ENCODE peak calls at places on chromosomes 7 and 10, in nine cellular contexts. One of them, this sample, is unnamed.

GRCh38 chr7:148914208-148914777 is 30.2 kb upstream of the EZH2 start:
- DNase-seq in AML-193: no peak
- DNase-seq in C1 segment of cervical spinal cord: no peak
- DNase-seq in NCI-H1417: no peak
- DNase-seq in GM13977: peak
- DNase-seq in activated effector memory CD4-positive, alpha-beta T cell treated with Interleukin-2 at 50 U/mL for 16 hours: peak
- DNase-seq in EH: peak
- DNase-seq in body of pancreas: no peak
- DNase-seq in posterior cingulate gyrus: no peak
- DNase-seq in this sample: peak

GRCh38 chr10:80454526-80455460 is 683 bp downstream of the TSPAN14 start:
- DNase-seq in body of pancreas: peak
- DNase-seq in AML-193: no peak
- DNase-seq in EH: peak
- DNase-seq in activated effector memory CD4-positive, alpha-beta T cell treated with Interleukin-2 at 50 U/mL for 16 hours: no peak
- DNase-seq in posterior cingulate gyrus: peak
- DNase-seq in C1 segment of cervical spinal cord: no peak
- DNase-seq in GM13977: peak
- DNase-seq in NCI-H1417: peak
- DNase-seq in this sample: no peak

GRCh38 chr10:102175415-102175814 is 23.2 kb downstream of the NOLC1 start:
- DNase-seq in C1 segment of cervical spinal cord: no peak
- DNase-seq in activated effector memory CD4-positive, alpha-beta T cell treated with Interleukin-2 at 50 U/mL for 16 hours: no peak
- DNase-seq in AML-193: no peak
- DNase-seq in posterior cingulate gyrus: no peak
- DNase-seq in GM13977: no peak
- DNase-seq in NCI-H1417: no peak
- DNase-seq in EH: peak
- DNase-seq in body of pancreas: no peak
- DNase-seq in this sample: no peak

GRCh38 chr7:102918865-102919264 is 6.1 kb downstream of the LRRC17 start:
- DNase-seq in GM13977: no peak
- DNase-seq in activated effector memory CD4-positive, alpha-beta T cell treated with Interleukin-2 at 50 U/mL for 16 hours: no peak
- DNase-seq in AML-193: no peak
- DNase-seq in C1 segment of cervical spinal cord: no peak
- DNase-seq in posterior cingulate gyrus: no peak
- DNase-seq in body of pancreas: no peak
- DNase-seq in EH: no peak
- DNase-seq in NCI-H1417: no peak
- DNase-seq in this sample: no peak

GRCh38 chr10:48613015-48613414 is 8.1 kb upstream of the ARHGAP22 start:
- DNase-seq in posterior cingulate gyrus: no peak
- DNase-seq in AML-193: no peak
- DNase-seq in activated effector memory CD4-positive, alpha-beta T cell treated with Interleukin-2 at 50 U/mL for 16 hours: no peak
- DNase-seq in NCI-H1417: no peak
- DNase-seq in C1 segment of cervical spinal cord: no peak
- DNase-seq in EH: peak
- DNase-seq in GM13977: no peak
- DNase-seq in body of pancreas: no peak
- DNase-seq in this sample: no peak

GRCh38 chr7:7323352-7323751 is 141.0 kb downstream of the C1GALT1 start:
- DNase-seq in C1 segment of cervical spinal cord: no peak
- DNase-seq in activated effector memory CD4-positive, alpha-beta T cell treated with Interleukin-2 at 50 U/mL for 16 hours: no peak
- DNase-seq in NCI-H1417: no peak
- DNase-seq in GM13977: no peak
- DNase-seq in posterior cingulate gyrus: no peak
- DNase-seq in EH: peak
- DNase-seq in body of pancreas: no peak
- DNase-seq in AML-193: no peak
- DNase-seq in this sample: no peak

GRCh38 chr7:20191044-20191867 is 25.9 kb downstream of the MACC1 start:
- DNase-seq in C1 segment of cervical spinal cord: no peak
- DNase-seq in AML-193: no peak
- DNase-seq in NCI-H1417: peak
- DNase-seq in GM13977: no peak
- DNase-seq in posterior cingulate gyrus: no peak
- DNase-seq in activated effector memory CD4-positive, alpha-beta T cell treated with Interleukin-2 at 50 U/mL for 16 hours: no peak
- DNase-seq in body of pancreas: no peak
- DNase-seq in EH: no peak
- DNase-seq in this sample: no peak

GRCh38 chr7:157495594-157495993 is 158.8 kb downstream of the DNAJB6 start:
- DNase-seq in GM13977: peak
- DNase-seq in NCI-H1417: no peak
- DNase-seq in activated effector memory CD4-positive, alpha-beta T cell treated with Interleukin-2 at 50 U/mL for 16 hours: no peak
- DNase-seq in EH: no peak
- DNase-seq in body of pancreas: no peak
- DNase-seq in posterior cingulate gyrus: no peak
- DNase-seq in C1 segment of cervical spinal cord: no peak
- DNase-seq in AML-193: no peak
- DNase-seq in this sample: no peak

GRCh38 chr7:121313793-121314676 is 14.8 kb upstream of the WNT16 start:
- DNase-seq in GM13977: peak
- DNase-seq in body of pancreas: no peak
- DNase-seq in EH: peak
- DNase-seq in posterior cingulate gyrus: no peak
- DNase-seq in AML-193: no peak
- DNase-seq in NCI-H1417: peak
- DNase-seq in activated effector memory CD4-positive, alpha-beta T cell treated with Interleukin-2 at 50 U/mL for 16 hours: no peak
- DNase-seq in C1 segment of cervical spinal cord: no peak
- DNase-seq in this sample: no peak

GRCh38 chr7:86643478-86644281 is at the start of gene GRM3:
- DNase-seq in GM13977: peak
- DNase-seq in activated effector memory CD4-positive, alpha-beta T cell treated with Interleukin-2 at 50 U/mL for 16 hours: no peak
- DNase-seq in body of pancreas: peak
- DNase-seq in AML-193: no peak
- DNase-seq in posterior cingulate gyrus: peak
- DNase-seq in EH: no peak
- DNase-seq in C1 segment of cervical spinal cord: peak
- DNase-seq in NCI-H1417: no peak
- DNase-seq in this sample: no peak

GRCh38 chr10:50224330-50224952 is 26.9 kb downstream of the ASAH2 start:
- DNase-seq in NCI-H1417: peak
- DNase-seq in body of pancreas: peak
- DNase-seq in posterior cingulate gyrus: peak
- DNase-seq in AML-193: peak
- DNase-seq in C1 segment of cervical spinal cord: no peak
- DNase-seq in GM13977: peak
- DNase-seq in activated effector memory CD4-positive, alpha-beta T cell treated with Interleukin-2 at 50 U/mL for 16 hours: no peak
- DNase-seq in EH: peak
- DNase-seq in this sample: peak

GRCh38 chr10:29636178-29636577 is 1.4 kb upstream of the SVIL start:
- DNase-seq in EH: peak
- DNase-seq in AML-193: no peak
- DNase-seq in GM13977: no peak
- DNase-seq in C1 segment of cervical spinal cord: no peak
- DNase-seq in body of pancreas: no peak
- DNase-seq in activated effector memory CD4-positive, alpha-beta T cell treated with Interleukin-2 at 50 U/mL for 16 hours: no peak
- DNase-seq in posterior cingulate gyrus: no peak
- DNase-seq in NCI-H1417: no peak
- DNase-seq in this sample: no peak

GRCh38 chr10:88922041-88922440 is 30.5 kb downstream of the ACTA2 start:
- DNase-seq in activated effector memory CD4-positive, alpha-beta T cell treated with Interleukin-2 at 50 U/mL for 16 hours: no peak
- DNase-seq in EH: no peak
- DNase-seq in AML-193: no peak
- DNase-seq in posterior cingulate gyrus: no peak
- DNase-seq in C1 segment of cervical spinal cord: no peak
- DNase-seq in NCI-H1417: no peak
- DNase-seq in body of pancreas: no peak
- DNase-seq in GM13977: no peak
- DNase-seq in this sample: no peak

GRCh38 chr10:29554660-29555059 is 80.1 kb downstream of the SVIL start:
- DNase-seq in posterior cingulate gyrus: no peak
- DNase-seq in C1 segment of cervical spinal cord: no peak
- DNase-seq in GM13977: no peak
- DNase-seq in AML-193: no peak
- DNase-seq in body of pancreas: no peak
- DNase-seq in activated effector memory CD4-positive, alpha-beta T cell treated with Interleukin-2 at 50 U/mL for 16 hours: no peak
- DNase-seq in NCI-H1417: no peak
- DNase-seq in EH: peak
- DNase-seq in this sample: no peak